ENCODE peak calls at places on chromosomes 2 and 18, in four cellular contexts. E is ELR, U is spleen, F is esophagus squamous epithelium. I is an unnamed sample.

GRCh38 chr2:19031642-19032041 is 326.8 kb downstream of the OSR1 start:
- DNase-seq in U (no peak), F (no peak), E (peak), I (no peak)

GRCh38 chr18:46859855-46860254 is 57.5 kb downstream of the PIAS2 start:
- DNase-seq in U (no peak), E (no peak), F (no peak), I (peak)

GRCh38 chr2:120906914-120907313 is 171.2 kb downstream of the GLI2 start:
- DNase-seq in U (no peak), E (no peak), F (no peak), I (no peak)

GRCh38 chr2:56749152-56749752 is 565.5 kb downstream of the CCDC85A start:
- DNase-seq in E (peak), F (no peak), U (no peak), I (peak)

GRCh38 chr2:108169982-108170625 is 69.7 kb upstream of the SULT1C3 start:
- DNase-seq in U (no peak), F (no peak), E (peak), I (no peak)

GRCh38 chr18:41077076-41077475 is 878.0 kb upstream of the PIK3C3 start:
- DNase-seq in E (no peak), U (no peak), F (no peak), I (no peak)

GRCh38 chr2:127360242-127360641 is 27.5 kb downstream of the MAP3K2 start:
- DNase-seq in E (no peak), U (no peak), F (no peak), I (no peak)

GRCh38 chr2:198376677-198377076 is 572.3 kb downstream of the PLCL1 start:
- DNase-seq in F (no peak), E (peak), U (no peak), I (no peak)

I was measured in MV-4-11.